ENCODE peak calls at places on chromosomes 5 and 9, in nine cellular contexts. M is upper lobe of right lung; O is aorta; Y is effector memory CD4-positive, alpha-beta T cell; K is CD8-positive, alpha-beta memory T cell; A is neural progenitor cell; V is A549; Z is small intestine; J is SJCRH30. S is an unnamed sample. For H3K4me1, the result is how much of the 10 kb centered on the place peaks cover.

GRCh38 chr5:38878391-38879090 is 32.7 kb downstream of the OSMR start:
- DNase-seq in M (no peak), O (no peak), Y (no peak), K (no peak), A (no peak), V (no peak), Z (no peak), J (no peak), S (no peak)

GRCh38 chr9:120767451-120767850 is 25.8 kb downstream of the FBXW2 start:
- DNase-seq in M (no peak), O (no peak), Y (no peak), K (no peak), A (no peak), V (no peak), Z (no peak), J (no peak), S (no peak)

GRCh38 chr9:35510745-35511428 is 21.0 kb downstream of the RUSC2 start:
- DNase-seq in M (no peak), O (peak), Y (no peak), K (no peak), A (no peak), V (peak), Z (peak), J (peak), S (peak)

GRCh38 chr5:67015577-67016290 is 180.9 kb downstream of the CD180 start:
- DNase-seq in M (no peak), O (no peak), Y (no peak), K (no peak), A (no peak), V (no peak), Z (peak), J (no peak), S (no peak)

GRCh38 chr5:150541397-150541675 is 33.4 kb downstream of the NDST1 start:
- DNase-seq in M (no peak), O (peak), Y (no peak), K (no peak), A (no peak), V (no peak), Z (no peak), J (no peak), S (no peak)

GRCh38 chr5:128778474-128778873 is 186.8 kb upstream of the SLC27A6 start:
- DNase-seq in M (no peak), O (no peak), Y (no peak), K (no peak), A (no peak), V (no peak), Z (no peak), J (no peak), S (no peak)

GRCh38 chr9:129316281-129317030 is 138.4 kb upstream of the IER5L start:
- DNase-seq in M (peak), O (peak), Y (no peak), K (no peak), A (no peak), V (no peak), Z (no peak), J (no peak), S (peak)

GRCh38 chr5:78182838-78183237 is 111.7 kb downstream of the AP3B1 start:
- DNase-seq in M (no peak), O (no peak), Y (no peak), K (no peak), A (no peak), V (no peak), Z (peak), J (no peak), S (no peak)

GRCh38 chr5:151104795-151105194 is 24.0 kb upstream of the TNIP1 start:
- DNase-seq in M (no peak), O (no peak), Y (no peak), K (no peak), A (no peak), V (no peak), Z (peak), J (no peak), S (peak)

GRCh38 chr9:19145881-19146280 is 18.6 kb upstream of the PLIN2 start:
- DNase-seq in M (no peak), O (no peak), Y (no peak), K (no peak), A (no peak), V (no peak), Z (no peak), J (no peak), S (no peak)

GRCh38 chr9:87642330-87643110 is 83.4 kb upstream of the CTSL start:
- DNase-seq in M (no peak), O (no peak), Y (no peak), K (no peak), A (no peak), V (no peak), Z (no peak), J (peak), S (no peak)

GRCh38 chr9:87641067-87641466 is 84.9 kb upstream of the CTSL start:
- DNase-seq in M (no peak), O (no peak), Y (no peak), K (no peak), A (no peak), V (no peak), Z (no peak), J (no peak), S (no peak)

GRCh38 chr9:87644659-87645058 is 81.3 kb upstream of the CTSL start:
- DNase-seq in M (no peak), O (no peak), Y (no peak), K (no peak), A (no peak), V (no peak), Z (no peak), J (no peak), S (no peak)

GRCh38 chr9:87643778-87644570 is 81.9 kb upstream of the CTSL start:
- DNase-seq in M (no peak), O (no peak), Y (no peak), K (no peak), A (peak), V (no peak), Z (no peak), J (no peak), S (no peak)

GRCh38 chr9:87643111-87643650 is 82.7 kb upstream of the CTSL start:
- DNase-seq in M (no peak), O (no peak), Y (no peak), K (no peak), A (no peak), V (no peak), Z (no peak), J (no peak), S (no peak)
- H3K4me1 ChIP-seq in M (under half), O (under half), Y (under half), K (under half), A (under half), V (under half), Z (under half), J (under half), S (under half)

GRCh38 chr9:124217839-124218437 is 39.8 kb upstream of the NEK6 start:
- DNase-seq in M (peak), O (no peak), Y (no peak), K (no peak), A (no peak), V (no peak), Z (no peak), J (no peak), S (peak)
- H3K4me1 ChIP-seq in M (half or more), O (under half), Y (under half), K (half or more), A (under half), V (under half), Z (under half), J (under half), S (under half)

GRCh38 chr5:72151646-72152045 is 44.4 kb downstream of the MAP1B start:
- DNase-seq in M (no peak), O (no peak), Y (no peak), K (no peak), A (no peak), V (no peak), Z (no peak), J (no peak), S (no peak)

GRCh38 chr5:72153551-72153950 is 46.3 kb downstream of the MAP1B start:
- DNase-seq in M (no peak), O (no peak), Y (no peak), K (no peak), A (no peak), V (no peak), Z (no peak), J (no peak), S (no peak)

GRCh38 chr5:72151169-72151568 is 43.9 kb downstream of the MAP1B start:
- DNase-seq in M (no peak), O (no peak), Y (no peak), K (no peak), A (no peak), V (no peak), Z (no peak), J (no peak), S (no peak)

GRCh38 chr5:72154076-72154756 is 46.9 kb downstream of the MAP1B start:
- DNase-seq in M (no peak), O (no peak), Y (no peak), K (no peak), A (no peak), V (no peak), Z (peak), J (no peak), S (no peak)

GRCh38 chr5:72152506-72152905 is 45.2 kb downstream of the MAP1B start:
- DNase-seq in M (no peak), O (no peak), Y (no peak), K (no peak), A (no peak), V (no peak), Z (no peak), J (no peak), S (no peak)
- H3K4me1 ChIP-seq in M (under half), O (under half), Y (under half), K (under half), A (under half), V (half or more), Z (under half), J (under half), S (under half)

GRCh38 chr5:88824892-88825781 is 57.8 kb downstream of the MEF2C start:
- DNase-seq in M (no peak), O (no peak), Y (no peak), K (no peak), A (no peak), V (no peak), Z (no peak), J (no peak), S (no peak)
- H3K4me1 ChIP-seq in M (under half), O (under half), Y (under half), K (under half), A (under half), V (under half), Z (under half), J (under half), S (half or more)

GRCh38 chr5:172109749-172110148 is 78.3 kb downstream of the STK10 start:
- DNase-seq in M (no peak), O (peak), Y (no peak), K (no peak), A (no peak), V (no peak), Z (no peak), J (no peak), S (no peak)
- H3K4me1 ChIP-seq in M (under half), O (under half), Y (under half), K (half or more), A (under half), V (under half), Z (under half), J (under half), S (under half)

GRCh38 chr9:97632406-97632991 is 669 bp downstream of the TSTD2 start:
- DNase-seq in M (peak), O (peak), Y (no peak), K (no peak), A (peak), V (no peak), Z (peak), J (peak), S (peak)
- H3K4me1 ChIP-seq in M (under half), O (under half), Y (under half), K (under half), A (under half), V (under half), Z (under half), J (under half), S (half or more)

S was measured in psoas muscle.